ENCODE peak calls at places on chromosome 1, in seven cellular contexts. I is RPMI7951; B is glomerular endothelial cell; T is left cardiac atrium; D is CD8-positive, alpha-beta memory T cell; K is activated T-helper 1 cell treated with anti-CD3 and anti-CD28 coated beads, Interleukin-12 subunit alpha, Interleukin-12 subunit beta, Interleukin-2, Interleukin-4 antibody, amounts not matched to agents 30 ng/mL and 10 ng/mL and 1 ng/mL, durations not matched to agents 14 hours and 24 hours and 36 hours; W is stimulated activated CD4-positive, alpha-beta T cell treated with anti-CD3 and anti-CD28 coated beads, Interleukin-15, amount 100 ng/mL, for 1 hour. X is an unnamed sample.

GRCh38 chr1:78836736-78837135 is 169.8 kb downstream of the ADGRL4 start:
- DNase-seq in I (peak), B (no peak), T (no peak), D (no peak), K (no peak), W (no peak), X (no peak)

GRCh38 chr1:30668026-30668425 is 55.4 kb downstream of the MATN1 start:
- DNase-seq in I (no peak), B (no peak), T (no peak), D (no peak), K (no peak), W (no peak), X (no peak)

GRCh38 chr1:2311184-2312032 is 79.9 kb downstream of the MORN1 start:
- DNase-seq in I (peak), B (no peak), T (peak), D (peak), K (no peak), W (peak), X (no peak)

GRCh38 chr1:160251687-160252526 is 10.4 kb downstream of the DCAF8 start:
- DNase-seq in I (peak), B (peak), T (peak), D (peak), K (peak), W (no peak), X (peak)

GRCh38 chr1:41898191-41898713 is 20.5 kb downstream of the HIVEP3 start:
- DNase-seq in I (peak), B (no peak), T (peak), D (peak), K (peak), W (peak), X (no peak)

GRCh38 chr1:50644447-50645105 is 221.3 kb upstream of the DMRTA2 start:
- DNase-seq in I (peak), B (no peak), T (no peak), D (no peak), K (no peak), W (no peak), X (no peak)

GRCh38 chr1:223261914-223262313 is 102.1 kb downstream of the SUSD4 start:
- DNase-seq in I (no peak), B (no peak), T (no peak), D (no peak), K (no peak), W (no peak), X (no peak)

GRCh38 chr1:160129558-160129957 is 14.0 kb downstream of the ATP1A2 start:
- DNase-seq in I (no peak), B (no peak), T (no peak), D (no peak), K (no peak), W (no peak), X (no peak)

GRCh38 chr1:43207229-43207853 is 35.2 kb downstream of the CFAP57 start:
- DNase-seq in I (peak), B (peak), T (no peak), D (no peak), K (no peak), W (no peak), X (no peak)